ENCODE peak calls at places on chromosome 1, in four cellular contexts. T is fibroblast of lung, Q is esophagus muscularis mucosa, G is heart right ventricle. B is an unnamed sample. For H3K4me1 and H3K9me3, the result is how much of the 10 kb centered on the place peaks cover.

GRCh38 chr1:117030271-117030877 is 28.8 kb downstream of the CD101 start:
- DNase-seq in T (no peak), Q (peak), G (no peak), B (no peak)

GRCh38 chr1:230643887-230644286 is 1.6 kb downstream of the COG2 start:
- DNase-seq in T (no peak), Q (no peak), G (no peak), B (no peak)

GRCh38 chr1:68149110-68149798 is 83.1 kb downstream of the WLS start:
- DNase-seq in T (no peak), Q (no peak), G (no peak), B (no peak)

GRCh38 chr1:9481048-9481447 is 58.2 kb upstream of the SLC25A33 start:
- DNase-seq in T (no peak), Q (no peak), G (no peak), B (no peak)

GRCh38 chr1:54110991-54111390 is 41.8 kb downstream of the CDCP2 start:
- DNase-seq in T (no peak), Q (no peak), G (no peak), B (no peak)

GRCh38 chr1:63784489-63785390 is 10.9 kb downstream of the ROR1 start:
- DNase-seq in T (no peak), Q (peak), G (no peak), B (no peak)

GRCh38 chr1:223726380-223727001 is 14.2 kb downstream of the CAPN2 start:
- DNase-seq in T (peak), Q (peak), G (peak), B (peak)

GRCh38 chr1:214808845-214809460 is 206.0 kb downstream of the CENPF start:
- DNase-seq in T (peak), Q (no peak), G (no peak), B (no peak)

GRCh38 chr1:184056921-184057496 is 5.5 kb downstream of the TSEN15 start:
- DNase-seq in T (peak), Q (no peak), G (no peak), B (no peak)

GRCh38 chr1:224881762-224882211 is 47.7 kb upstream of the DNAH14 start:
- DNase-seq in T (no peak), Q (no peak), G (no peak), B (no peak)

GRCh38 chr1:172293379-172293778 is 127.1 kb upstream of the C1orf105 start:
- DNase-seq in T (peak), Q (no peak), G (no peak), B (no peak)

GRCh38 chr1:175364424-175365076 is 172.0 kb upstream of the KIAA0040 start:
- DNase-seq in T (no peak), Q (no peak), G (no peak), B (no peak)

GRCh38 chr1:107867422-107867821 is 97.6 kb downstream of the VAV3 start:
- DNase-seq in T (no peak), Q (no peak), G (no peak), B (no peak)

GRCh38 chr1:225877570-225877969 is 4.6 kb downstream of the TMEM63A start:
- DNase-seq in T (peak), Q (no peak), G (peak), B (no peak)

GRCh38 chr1:229171934-229172333 is 99.0 kb upstream of the RAB4A start:
- DNase-seq in T (no peak), Q (no peak), G (no peak), B (no peak)

GRCh38 chr1:26597629-26598039 is 68.1 kb downstream of the RPS6KA1 start:
- DNase-seq in T (peak), Q (no peak), G (no peak), B (peak)

GRCh38 chr1:21622466-21623315 is 46.5 kb downstream of the RAP1GAP start:
- DNase-seq in T (no peak), Q (no peak), G (peak), B (peak)

GRCh38 chr1:21621761-21622436 is 47.3 kb downstream of the RAP1GAP start:
- DNase-seq in T (no peak), Q (no peak), G (no peak), B (no peak)

GRCh38 chr1:21620011-21620410 is 49.1 kb downstream of the RAP1GAP start:
- DNase-seq in T (no peak), Q (no peak), G (no peak), B (no peak)

GRCh38 chr1:21620461-21620860 is 48.7 kb downstream of the RAP1GAP start:
- DNase-seq in T (no peak), Q (no peak), G (peak), B (no peak)

DNA sequence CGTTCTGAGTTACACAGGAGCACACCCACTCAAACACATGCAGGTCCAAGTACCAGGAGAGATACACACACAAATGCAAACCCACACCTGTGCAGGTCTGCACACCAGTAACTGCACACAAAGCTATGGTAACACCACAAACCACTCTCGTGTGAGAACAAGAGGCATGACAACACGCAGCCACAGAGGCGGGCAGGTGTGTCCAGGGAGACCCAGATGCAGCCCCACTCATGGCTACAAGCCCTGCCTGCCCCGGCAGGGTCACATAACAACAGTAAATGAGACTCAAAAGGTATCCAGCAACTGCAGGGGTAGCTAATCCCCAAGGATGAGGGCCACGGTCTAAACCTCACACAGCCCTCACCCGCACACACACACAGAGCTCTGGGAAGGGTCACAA is 48.1 kb downstream of the RAP1GAP start:
- DNase-seq in T (no peak), Q (no peak), G (no peak), B (no peak)
- H3K27ac ChIP-seq in T (no peak), Q (no peak), G (no peak), B (no peak)

DNA sequence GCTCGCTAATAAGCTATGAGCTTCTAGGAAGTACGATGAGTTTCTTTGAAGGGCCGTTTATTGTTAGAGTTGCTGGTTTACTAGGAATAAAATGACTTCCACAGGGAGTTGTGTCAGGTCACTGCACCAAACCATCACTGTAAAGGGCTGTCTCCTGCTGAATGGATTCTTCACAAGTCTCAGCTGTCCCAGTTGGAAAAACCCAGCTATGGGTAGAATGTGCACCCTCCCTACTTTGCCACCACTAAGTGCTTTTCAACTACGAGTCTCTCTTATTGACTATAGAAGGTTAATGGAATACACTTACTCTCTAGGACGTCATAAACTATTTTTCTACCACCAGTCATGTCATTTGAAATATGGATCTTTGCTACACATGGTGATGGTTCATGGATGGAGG is 94.8 kb upstream of the BMP8A start:
- DNase-seq in T (no peak), Q (no peak), G (no peak), B (no peak)
- H3K4me1 ChIP-seq in T (half or more), Q (half or more), G (half or more), B (under half)

GRCh38 chr1:118366296-118366695 is 181.3 kb upstream of the SPAG17 start:
- DNase-seq in T (peak), Q (no peak), G (no peak), B (no peak)

GRCh38 chr1:118371612-118372011 is 186.6 kb upstream of the SPAG17 start:
- DNase-seq in T (no peak), Q (no peak), G (no peak), B (no peak)

GRCh38 chr1:118364882-118365281 is 179.9 kb upstream of the SPAG17 start:
- DNase-seq in T (no peak), Q (no peak), G (no peak), B (no peak)

DNA sequence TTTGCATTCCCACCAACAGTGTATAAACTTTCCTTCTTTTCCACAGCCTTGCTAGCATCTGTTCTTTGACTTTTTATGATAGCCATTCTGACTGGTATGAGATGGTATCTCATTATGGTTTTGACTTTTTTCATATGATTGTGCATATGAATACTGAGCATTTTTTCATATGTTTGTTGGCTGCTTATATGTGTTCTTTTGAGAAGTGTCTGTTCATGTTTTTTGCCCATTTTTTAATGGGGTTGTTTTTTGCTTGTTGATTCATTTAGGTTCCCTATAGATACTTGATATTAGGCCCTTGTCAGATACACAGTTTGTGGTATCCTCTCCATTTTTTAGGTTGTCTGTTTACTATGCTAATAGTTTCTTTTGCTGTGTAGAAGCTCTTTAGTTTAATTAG is 185.8 kb upstream of the SPAG17 start:
- DNase-seq in T (no peak), Q (no peak), G (no peak), B (no peak)
- H3K9me3 ChIP-seq in T (under half), Q (under half), G (half or more), B (under half)

DNA sequence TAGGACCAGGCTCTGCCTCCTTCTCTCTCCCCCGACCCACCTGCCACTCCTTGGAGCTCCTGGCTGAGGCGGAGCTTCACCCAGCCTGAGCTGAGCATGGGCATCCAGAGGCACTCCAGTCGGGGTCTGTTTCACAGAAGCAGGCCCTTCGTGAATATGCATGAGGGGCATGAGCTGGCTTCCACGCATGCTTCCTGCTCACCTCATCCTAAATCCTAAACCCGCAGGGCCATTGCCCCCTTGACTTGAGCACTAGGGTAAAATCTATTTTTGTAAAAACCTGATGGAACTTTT is 24.0 kb downstream of the CAPZB start:
- DNase-seq in T (no peak), Q (no peak), G (no peak), B (no peak)
- H3K27ac ChIP-seq in T (no peak), Q (no peak), G (no peak), B (peak)